ENCODE peak calls at places on chromosomes 13 and 19, in four cellular contexts. One of them, this sample, is unnamed.

GRCh38 chr13:58434943-58435342 is 803.4 kb downstream of the PCDH17 start:
- DNase-seq in stimulated activated CD8-positive, alpha-beta memory T cell treated with anti-CD3 and anti-CD28 coated beads, Interleukin-4, amount 100 ng/mL, for 24 hours: no peak
- DNase-seq in CD8-positive, alpha-beta T cell: no peak
- DNase-seq in A549: no peak
- DNase-seq in this sample: no peak

GRCh38 chr13:25148005-25148798 is 23.9 kb downstream of the AMER2 start:
- DNase-seq in stimulated activated CD8-positive, alpha-beta memory T cell treated with anti-CD3 and anti-CD28 coated beads, Interleukin-4, amount 100 ng/mL, for 24 hours: no peak
- DNase-seq in CD8-positive, alpha-beta T cell: no peak
- DNase-seq in A549: no peak
- DNase-seq in this sample: no peak

GRCh38 chr19:14146789-14147216 is 10.4 kb upstream of the ASF1B start:
- DNase-seq in stimulated activated CD8-positive, alpha-beta memory T cell treated with anti-CD3 and anti-CD28 coated beads, Interleukin-4, amount 100 ng/mL, for 24 hours: no peak
- DNase-seq in CD8-positive, alpha-beta T cell: no peak
- DNase-seq in A549: no peak
- DNase-seq in this sample: no peak

GRCh38 chr13:110216006-110216402 is 91.0 kb downstream of the COL4A1 start:
- DNase-seq in stimulated activated CD8-positive, alpha-beta memory T cell treated with anti-CD3 and anti-CD28 coated beads, Interleukin-4, amount 100 ng/mL, for 24 hours: no peak
- DNase-seq in CD8-positive, alpha-beta T cell: no peak
- DNase-seq in A549: no peak
- DNase-seq in this sample: no peak

GRCh38 chr13:45295536-45295935 is 45.4 kb downstream of the TPT1 start:
- DNase-seq in stimulated activated CD8-positive, alpha-beta memory T cell treated with anti-CD3 and anti-CD28 coated beads, Interleukin-4, amount 100 ng/mL, for 24 hours: no peak
- DNase-seq in CD8-positive, alpha-beta T cell: no peak
- DNase-seq in A549: no peak
- DNase-seq in this sample: no peak

GRCh38 chr13:73168993-73169401 is 110.2 kb downstream of the KLF5 start:
- DNase-seq in stimulated activated CD8-positive, alpha-beta memory T cell treated with anti-CD3 and anti-CD28 coated beads, Interleukin-4, amount 100 ng/mL, for 24 hours: no peak
- DNase-seq in CD8-positive, alpha-beta T cell: no peak
- DNase-seq in A549: no peak
- DNase-seq in this sample: peak

GRCh38 chr19:34306213-34306661 is 51.9 kb downstream of the GARRE1 start:
- DNase-seq in stimulated activated CD8-positive, alpha-beta memory T cell treated with anti-CD3 and anti-CD28 coated beads, Interleukin-4, amount 100 ng/mL, for 24 hours: no peak
- DNase-seq in CD8-positive, alpha-beta T cell: no peak
- DNase-seq in A549: no peak
- DNase-seq in this sample: peak

GRCh38 chr13:46129955-46130354 is 25.1 kb upstream of the CPB2 start:
- DNase-seq in stimulated activated CD8-positive, alpha-beta memory T cell treated with anti-CD3 and anti-CD28 coated beads, Interleukin-4, amount 100 ng/mL, for 24 hours: no peak
- DNase-seq in CD8-positive, alpha-beta T cell: no peak
- DNase-seq in A549: no peak
- DNase-seq in this sample: no peak

GRCh38 chr19:29678484-29679106 is 13.3 kb downstream of the PLEKHF1 start:
- DNase-seq in stimulated activated CD8-positive, alpha-beta memory T cell treated with anti-CD3 and anti-CD28 coated beads, Interleukin-4, amount 100 ng/mL, for 24 hours: no peak
- DNase-seq in CD8-positive, alpha-beta T cell: no peak
- DNase-seq in A549: no peak
- DNase-seq in this sample: no peak

GRCh38 chr13:33231339-33231738 is 54.2 kb downstream of the STARD13 start:
- DNase-seq in stimulated activated CD8-positive, alpha-beta memory T cell treated with anti-CD3 and anti-CD28 coated beads, Interleukin-4, amount 100 ng/mL, for 24 hours: no peak
- DNase-seq in CD8-positive, alpha-beta T cell: no peak
- DNase-seq in A549: no peak
- DNase-seq in this sample: no peak